ENCODE peak calls at places on chromosomes 16 and 17, in four cellular contexts. G, V, P and M are unnamed samples.

GRCh38 chr17:8253801-8254200 is 4.7 kb downstream of the PFAS start:
- DNase-seq in G (no peak), V (no peak), P (no peak), M (no peak)

GRCh38 chr17:74008196-74008595 is 195.3 kb upstream of the RPL38 start:
- DNase-seq in G (peak; percentile 15), V (no peak), P (no peak), M (no peak)

GRCh38 chr17:17722081-17722905 is 41.0 kb downstream of the RAI1 start:
- DNase-seq in G (no peak), V (no peak), P (no peak), M (no peak)

GRCh38 chr16:3472878-3473595 is 22.3 kb downstream of the C16orf90 start:
- DNase-seq in G (no peak), V (no peak), P (no peak), M (no peak)

GRCh38 chr16:525123-525519 is 2.4 kb upstream of the CAPN15 start:
- DNase-seq in G (no peak), V (no peak), P (no peak), M (no peak)

GRCh38 chr16:75789237-75789636 is 62.9 kb upstream of the CPHXL start:
- DNase-seq in G (no peak), V (no peak), P (peak; percentile 4), M (peak; percentile 3)

GRCh38 chr16:726438-727290 is at the start of the genes CCDC78 and HAGHL:
- DNase-seq in G (peak; percentile 52), V (peak; percentile 75), P (no peak), M (no peak)

GRCh38 chr16:14211856-14212543 is 140.9 kb downstream of the MRTFB start:
- DNase-seq in G (no peak), V (no peak), P (no peak), M (no peak)

GRCh38 chr17:82058855-82059249 is 6.8 kb downstream of the DUS1L start:
- DNase-seq in G (no peak), V (no peak), P (no peak), M (no peak)

GRCh38 chr17:4483012-4483840 is 15.5 kb upstream of the SPNS2 start:
- DNase-seq in G (no peak), V (peak; percentile 78), P (no peak), M (no peak)

GRCh38 chr17:45019177-45019711 is 32.2 kb downstream of the DCAKD start:
- DNase-seq in G (peak; percentile 25), V (peak; percentile 52), P (no peak), M (no peak)

GRCh38 chr17:60529806-60530205 is 3.8 kb upstream of the APPBP2 start:
- DNase-seq in G (no peak), V (no peak), P (no peak), M (no peak)

GRCh38 chr16:75244844-75245758 is 6.3 kb downstream of the BCAR1 start:
- DNase-seq in G (no peak), V (peak; percentile 83), P (peak; percentile 96), M (peak; percentile 87)

GRCh38 chr17:73203788-73204479 is 11.1 kb downstream of the COG1 start:
- DNase-seq in G (no peak), V (no peak), P (no peak), M (no peak)

GRCh38 chr16:74296120-74296464 is 522 bp upstream of the PSMD7 start:
- DNase-seq in G (no peak), V (no peak), P (no peak), M (no peak)

GRCh38 chr17:80992077-80992947 is 671 bp downstream of the CHMP6 start:
- DNase-seq in G (no peak), V (peak; percentile 47), P (no peak), M (no peak)

GRCh38 chr16:22425036-22425801 is 50.8 kb upstream of the CDR2 start:
- DNase-seq in G (no peak), V (no peak), P (no peak), M (peak; percentile 69)

GRCh38 chr16:15993946-15994665 is 44.7 kb downstream of the ABCC1 start:
- DNase-seq in G (no peak), V (no peak), P (no peak), M (no peak)

GRCh38 chr17:16398270-16399267 is 16.8 kb upstream of the TRPV2 start:
- DNase-seq in G (no peak), V (no peak), P (no peak), M (no peak)

GRCh38 chr17:18129041-18129502 is 20.5 kb downstream of the MYO15A start:
- DNase-seq in G (no peak), V (peak; percentile 68), P (peak; percentile 34), M (no peak)

GRCh38 chr17:35705230-35705629 is 26.2 kb upstream of the RASL10B start:
- DNase-seq in G (no peak), V (no peak), P (no peak), M (no peak)

GRCh38 chr17:1969712-1970111 is 55.4 kb downstream of the RTN4RL1 start:
- DNase-seq in G (no peak), V (no peak), P (no peak), M (no peak)

GRCh38 chr16:15643453-15644305 is 725 bp upstream of the MARF1 start:
- DNase-seq in G (peak; percentile 13), V (no peak), P (peak; percentile 23), M (no peak)

GRCh38 chr16:1771072-1771863 is at the start of gene NME3:
- DNase-seq in G (peak; percentile 73), V (peak; percentile 88), P (no peak), M (no peak)

GRCh38 chr17:33873218-33873617 is 381.9 kb upstream of the CCL2 start:
- DNase-seq in G (no peak), V (no peak), P (no peak), M (no peak)

GRCh38 chr16:2749936-2750335 is 2.5 kb upstream of the SRRM2 start:
- DNase-seq in G (no peak), V (peak; percentile 15), P (no peak), M (no peak)

GRCh38 chr17:48023408-48024148 is 14.0 kb downstream of the COPZ2 start:
- DNase-seq in G (no peak), V (peak; percentile 89), P (no peak), M (no peak)

GRCh38 chr17:12376276-12376675 is 289.4 kb upstream of the MYOCD start:
- DNase-seq in G (no peak), V (no peak), P (no peak), M (no peak)

GRCh38 chr17:46894024-46894423 is 28.9 kb upstream of the GOSR2 start:
- DNase-seq in G (no peak), V (no peak), P (no peak), M (no peak)

GRCh38 chr17:80904036-80904435 is 87.6 kb upstream of the CHMP6 start:
- DNase-seq in G (no peak), V (no peak), P (no peak), M (no peak)

GRCh38 chr16:58025351-58026138 is at the start of gene MMP15:
- DNase-seq in G (peak; percentile 45), V (peak; percentile 94), P (no peak), M (no peak)

GRCh38 chr17:57628421-57628820 is 116.7 kb downstream of the CCDC182 start:
- DNase-seq in G (no peak), V (no peak), P (no peak), M (no peak)

GRCh38 chr16:31181102-31181830 is 1.3 kb downstream of the FUS start:
- DNase-seq in G (no peak), V (peak; percentile 55), P (no peak), M (no peak)